ENCODE peak calls at places on chromosomes 12 and 14, in six cellular contexts. S is OCI-LY7; E is H9; R is right cardiac atrium; X is activated naive CD8-positive, alpha-beta T cell treated with anti-CD3 and anti-CD28 coated beads, Interleukin-2, amount 50 U/mL, for 24 hours; D is naive thymus-derived CD8-positive, alpha-beta T cell. B is an unnamed sample.
A peak's percentile ranks its signal among the peaks of the same experiment; 100 is the strongest.

GRCh38 chr12:122184522-122184921 is 1.6 kb downstream of the LRRC43 start:
- DNase-seq in D (no peak), E (no peak), S (no peak), R (no peak), X (no peak), B (no peak)

GRCh38 chr14:105375635-105376057 is 22.7 kb upstream of the TEX22 start:
- DNase-seq in S (peak; percentile 23), E (no peak), R (no peak), D (no peak), X (peak; percentile 66), B (no peak)

GRCh38 chr12:119594772-119595445 is 1.3 kb downstream of the TMEM233 start:
- DNase-seq in E (peak; percentile 62), D (no peak), S (no peak), X (no peak), R (peak; percentile 67), B (peak; percentile 18)

GRCh38 chr12:50633950-50634349 is 129.2 kb downstream of the DIP2B start:
- DNase-seq in E (no peak), X (no peak), S (no peak), R (no peak), D (no peak), B (no peak)

GRCh38 chr14:72788972-72789728 is 104.8 kb downstream of the DPF3 start:
- DNase-seq in R (no peak), X (no peak), S (no peak), E (no peak), D (no peak), B (no peak)

GRCh38 chr12:1591543-1591942 is 2.8 kb downstream of the FBXL14 start:
- DNase-seq in X (peak; percentile 22), E (no peak), D (no peak), R (no peak), S (no peak), B (no peak)

GRCh38 chr14:102029956-102030355 is 56.9 kb downstream of the HSP90AA1 start:
- DNase-seq in E (no peak), X (no peak), D (no peak), S (no peak), R (no peak), B (no peak)

GRCh38 chr12:28172434-28173030 is 17.7 kb upstream of the CCDC91 start:
- DNase-seq in R (no peak), S (peak; percentile 13), D (no peak), E (peak; percentile 34), X (no peak), B (peak; percentile 40)

GRCh38 chr14:71261206-71261605 is 353.9 kb downstream of the PCNX1 start:
- DNase-seq in S (no peak), R (no peak), D (no peak), X (no peak), E (no peak), B (no peak)

GRCh38 chr12:50057000-50057841 is at the start of gene ASIC1:
- DNase-seq in S (peak; percentile 45), E (peak; percentile 77), R (peak; percentile 77), D (peak; percentile 38), X (peak; percentile 61), B (peak; percentile 79)

GRCh38 chr14:52862652-52863338 is 71.4 kb upstream of the GNPNAT1 start:
- DNase-seq in S (no peak), D (no peak), X (no peak), E (no peak), R (no peak), B (no peak)

GRCh38 chr14:76775159-76775694 is 14.0 kb downstream of the VASH1 start:
- DNase-seq in S (no peak), E (peak; percentile 28), R (no peak), X (no peak), D (no peak), B (no peak)

GRCh38 chr12:115619889-115620288 is 657.6 kb downstream of the MED13L start:
- DNase-seq in E (peak; percentile 61), D (no peak), X (no peak), R (no peak), S (no peak), B (no peak)

GRCh38 chr14:22896351-22896750 is 13.3 kb downstream of the REM2 start:
- DNase-seq in R (no peak), D (no peak), S (no peak), E (no peak), X (no peak), B (no peak)

GRCh38 chr14:73258845-73259611 is 21.7 kb downstream of the PAPLN start:
- DNase-seq in D (no peak), S (no peak), X (no peak), E (no peak), R (no peak), B (no peak)

GRCh38 chr12:48873096-48873495 is 7.4 kb upstream of the RND1 start:
- DNase-seq in S (no peak), X (no peak), E (no peak), R (no peak), D (no peak), B (no peak)

GRCh38 chr12:93990832-93991748 is 157.3 kb upstream of the PLXNC1 start:
- DNase-seq in X (no peak), D (no peak), E (peak; percentile 85), S (no peak), R (peak; percentile 55), B (peak; percentile 59)

GRCh38 chr12:106736051-106736957 is 38.2 kb upstream of the RIC8B start:
- DNase-seq in X (no peak), R (no peak), S (peak; percentile 60), D (peak; percentile 13), E (no peak), B (no peak)

GRCh38 chr14:89185919-89186849 is 230.8 kb downstream of the FOXN3 start:
- DNase-seq in D (no peak), X (no peak), R (no peak), E (no peak), S (no peak), B (no peak)

GRCh38 chr12:49619286-49619685 is 4.1 kb upstream of the PRPF40B start:
- DNase-seq in D (no peak), S (no peak), R (no peak), X (no peak), E (no peak), B (no peak)

GRCh38 chr12:57001448-57001906 is 4.9 kb downstream of the ZBTB39 start:
- DNase-seq in E (peak; percentile 83), X (peak; percentile 80), R (peak; percentile 67), S (peak; percentile 69), D (peak; percentile 69), B (peak; percentile 82)

GRCh38 chr12:50072198-50072907 is 12.8 kb upstream of the SMARCD1 start:
- DNase-seq in R (no peak), E (no peak), S (no peak), D (no peak), X (no peak), B (no peak)

GRCh38 chr14:102138535-102138934 is 1.2 kb upstream of the WDR20 start:
- DNase-seq in D (no peak), E (no peak), R (no peak), S (no peak), X (no peak), B (no peak)

GRCh38 chr12:39103552-39104165 is 198.3 kb upstream of the CPNE8 start:
- DNase-seq in E (no peak), X (no peak), S (peak; percentile 62), R (no peak), D (peak; percentile 0), B (peak; percentile 19)

GRCh38 chr12:851343-851742 is 98.2 kb downstream of the RAD52 start:
- DNase-seq in X (no peak), D (no peak), E (no peak), S (no peak), R (no peak), B (no peak)

GRCh38 chr14:31207287-31207745 is 277 bp downstream of the HECTD1 start:
- DNase-seq in D (no peak), E (no peak), X (no peak), S (peak; percentile 85), R (no peak), B (no peak)

GRCh38 chr12:57089259-57090245 is 638 bp downstream of the NAB2 start:
- DNase-seq in R (peak; percentile 91), D (peak; percentile 61), E (no peak), X (peak; percentile 69), S (peak; percentile 35), B (peak; percentile 87)

GRCh38 chr12:93002278-93003054 is 73.4 kb upstream of the EEA1 start:
- DNase-seq in X (no peak), E (no peak), D (no peak), R (peak; percentile 47), S (no peak), B (peak; percentile 49)

GRCh38 chr12:78316656-78317055 is 486.0 kb downstream of the NAV3 start:
- DNase-seq in X (no peak), D (no peak), E (no peak), R (no peak), S (no peak), B (no peak)

GRCh38 chr12:39905152-39905551 is 200.7 kb downstream of the SLC2A13 start:
- DNase-seq in E (no peak), D (no peak), R (peak; percentile 29), S (no peak), X (no peak), B (peak; percentile 48)

GRCh38 chr12:56658921-56659320 is 13.1 kb upstream of the ATP5F1B start:
- DNase-seq in S (no peak), D (no peak), E (no peak), R (no peak), X (no peak), B (no peak)

GRCh38 chr12:48907243-48907642 is 18.0 kb downstream of the FKBP11 start:
- DNase-seq in X (no peak), E (no peak), R (no peak), S (no peak), D (no peak), B (no peak)

GRCh38 chr14:100904307-100905019 is 941 bp upstream of the RTL1 start:
- DNase-seq in X (no peak), S (no peak), D (no peak), E (peak; percentile 77), R (no peak), B (peak; percentile 25)

GRCh38 chr14:104776481-104776880 is 19.1 kb downstream of the AKT1 start:
- DNase-seq in S (no peak), X (no peak), E (no peak), D (no peak), R (no peak), B (no peak)

GRCh38 chr14:53880761-53881160 is 75.9 kb downstream of the BMP4 start:
- DNase-seq in X (no peak), R (no peak), S (no peak), E (no peak), D (no peak), B (no peak)

B was measured in testis.